ENCODE peak calls at places on chromosomes 13 and 19, in ten cellular contexts. P is cardiac muscle cell, Q is BE2C, L is stomach, Y is GM23248, H is IMR-90, Z is lung, K is tibial artery, F is neuronal stem cell, V is trophoblast cell. S is an unnamed sample. For H3K9me3, the result is how much of the 10 kb centered on the place peaks cover.

GRCh38 chr13:89932902-89933301 is 1414.6 kb upstream of the MIR17HG start:
- DNase-seq in P (no peak), Q (no peak), L (no peak), Y (no peak), H (no peak), Z (no peak), K (no peak), F (no peak), V (no peak), S (no peak)

GRCh38 chr13:26929971-26930730 is 169.6 kb upstream of the GPR12 start:
- DNase-seq in P (peak), Q (peak), L (peak), Y (peak), H (peak), Z (peak), K (peak), F (peak), V (peak), S (peak)

GRCh38 chr19:4971424-4971793 is 2.5 kb downstream of the KDM4B start:
- DNase-seq in P (no peak), Q (peak), L (peak), Y (peak), H (no peak), Z (no peak), K (peak), F (no peak), V (peak), S (no peak)

GRCh38 chr19:54319049-54319448 is 6.1 kb upstream of the LILRA5 start:
- DNase-seq in P (no peak), Q (no peak), L (no peak), Y (no peak), H (no peak), Z (no peak), K (no peak), F (no peak), V (no peak), S (no peak)

GRCh38 chr19:41960973-41961372 is 1.9 kb upstream of the RABAC1 start:
- DNase-seq in P (no peak), Q (no peak), L (no peak), Y (no peak), H (no peak), Z (no peak), K (no peak), F (no peak), V (no peak), S (no peak)

GRCh38 chr13:38462605-38463004 is 113.0 kb downstream of the UFM1 start:
- DNase-seq in P (no peak), Q (no peak), L (no peak), Y (no peak), H (no peak), Z (no peak), K (no peak), F (no peak), V (no peak), S (no peak)

GRCh38 chr13:89361909-89362308 is 1690.7 kb downstream of the SLITRK5 start:
- DNase-seq in P (no peak), Q (no peak), L (no peak), Y (peak), H (peak), Z (no peak), K (no peak), F (no peak), V (no peak), S (no peak)

GRCh38 chr13:101473458-101473857 is 21.0 kb downstream of the ITGBL1 start:
- DNase-seq in P (no peak), Q (no peak), L (no peak), Y (peak), H (peak), Z (no peak), K (peak), F (no peak), V (no peak), S (no peak)

GRCh38 chr19:48656840-48657474 is 11.0 kb upstream of the CA11 start:
- DNase-seq in P (no peak), Q (no peak), L (no peak), Y (peak), H (peak), Z (no peak), K (no peak), F (no peak), V (no peak), S (no peak)

GRCh38 chr13:26213345-26213744 is 8.8 kb downstream of the RNF6 start:
- DNase-seq in P (no peak), Q (no peak), L (no peak), Y (no peak), H (no peak), Z (no peak), K (no peak), F (no peak), V (no peak), S (no peak)

GRCh38 chr13:40087021-40088002 is 431.9 kb downstream of the COG6 start:
- DNase-seq in P (no peak), Q (no peak), L (no peak), Y (no peak), H (no peak), Z (no peak), K (no peak), F (peak), V (no peak), S (no peak)

GRCh38 chr13:75675421-75675820 is 39.3 kb downstream of the LMO7 start:
- DNase-seq in P (no peak), Q (no peak), L (no peak), Y (peak), H (peak), Z (no peak), K (no peak), F (no peak), V (no peak), S (no peak)

GRCh38 chr19:11019824-11020223 is 59.0 kb downstream of the SMARCA4 start:
- DNase-seq in P (no peak), Q (no peak), L (no peak), Y (peak), H (no peak), Z (no peak), K (peak), F (no peak), V (peak), S (no peak)

DNA sequence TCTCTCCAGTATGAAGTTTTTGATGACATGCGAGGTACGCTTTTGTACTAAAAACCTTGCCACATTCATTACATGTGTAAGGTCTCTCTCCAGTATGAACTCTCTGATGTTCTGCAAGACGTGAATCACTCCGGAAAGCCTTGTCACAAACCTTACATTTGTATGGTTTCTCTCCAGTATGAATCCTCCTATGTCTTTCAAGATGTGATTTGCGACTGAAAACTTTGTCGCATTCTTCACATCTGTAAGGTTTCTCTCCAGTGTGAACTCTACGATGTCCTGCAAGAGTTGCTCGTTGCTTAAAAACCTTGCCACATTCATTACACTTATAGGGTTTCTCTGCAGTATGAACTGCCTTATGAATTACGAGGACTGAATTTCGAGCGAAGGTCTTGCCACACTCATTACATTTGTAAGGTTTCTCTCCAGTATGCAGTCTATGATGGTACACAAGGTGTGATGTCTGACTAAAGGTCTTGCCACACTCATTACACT is 16.5 kb downstream of the ZNF320 start:
- DNase-seq in P (no peak), Q (no peak), L (no peak), Y (no peak), H (no peak), Z (no peak), K (no peak), F (no peak), V (no peak), S (no peak)
- H3K9me3 ChIP-seq in P (under half), Q (under half), L (half or more), Y (under half), H (half or more), Z (under half), K (under half), F (under half), V (under half), S (under half)

GRCh38 chr19:23345838-23346237 is 49.4 kb downstream of the ZNF91 start:
- DNase-seq in P (no peak), Q (no peak), L (no peak), Y (no peak), H (no peak), Z (no peak), K (no peak), F (no peak), V (no peak), S (no peak)
- H3K9me3 ChIP-seq in P (under half), Q (under half), L (half or more), Y (under half), H (half or more), Z (half or more), K (under half), F (under half), V (under half), S (under half)

GRCh38 chr19:6473652-6474051 is 7.9 kb downstream of the DENND1C start:
- DNase-seq in P (no peak), Q (no peak), L (peak), Y (no peak), H (no peak), Z (no peak), K (no peak), F (no peak), V (peak), S (no peak)
- H3K9me3 ChIP-seq in P (under half), Q (under half), L (under half), Y (under half), H (under half), Z (under half), K (under half), F (under half), V (under half), S (under half)

DNA sequence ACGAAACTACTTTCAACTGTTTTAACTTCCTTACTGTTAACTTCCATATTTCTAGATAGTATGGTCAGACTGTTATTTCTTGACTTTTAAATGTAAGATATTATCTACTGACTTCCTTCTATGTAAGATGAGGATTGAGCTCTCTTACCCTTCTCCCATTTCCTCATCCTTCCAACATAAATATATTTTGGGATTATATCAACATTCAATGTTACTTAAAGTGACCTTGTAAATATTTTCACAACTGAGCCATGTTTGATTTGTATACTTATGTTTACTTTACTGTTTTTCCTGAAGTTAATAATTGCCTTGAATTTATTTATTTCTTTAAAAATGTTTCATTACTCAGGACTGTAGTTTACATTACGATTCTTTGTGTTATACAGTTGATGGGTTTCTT is 148.7 kb downstream of the ZIC5 start:
- DNase-seq in P (no peak), Q (no peak), L (no peak), Y (no peak), H (no peak), Z (no peak), K (no peak), F (no peak), V (no peak), S (no peak)
- H3K9me3 ChIP-seq in P (under half), Q (under half), L (under half), Y (under half), H (under half), Z (under half), K (under half), F (under half), V (under half), S (under half)

GRCh38 chr19:30679789-30680188 is 307.6 kb downstream of the ZNF536 start:
- DNase-seq in P (no peak), Q (no peak), L (no peak), Y (no peak), H (no peak), Z (no peak), K (no peak), F (no peak), V (no peak), S (no peak)

GRCh38 chr19:30682576-30683536 is 310.7 kb downstream of the ZNF536 start:
- DNase-seq in P (peak), Q (peak), L (peak), Y (peak), H (peak), Z (peak), K (peak), F (peak), V (peak), S (no peak)

GRCh38 chr19:30678168-30678567 is 306.0 kb downstream of the ZNF536 start:
- DNase-seq in P (no peak), Q (no peak), L (no peak), Y (no peak), H (no peak), Z (no peak), K (no peak), F (no peak), V (no peak), S (no peak)

GRCh38 chr19:30679286-30679685 is 307.1 kb downstream of the ZNF536 start:
- DNase-seq in P (no peak), Q (no peak), L (no peak), Y (no peak), H (no peak), Z (no peak), K (no peak), F (no peak), V (no peak), S (no peak)

DNA sequence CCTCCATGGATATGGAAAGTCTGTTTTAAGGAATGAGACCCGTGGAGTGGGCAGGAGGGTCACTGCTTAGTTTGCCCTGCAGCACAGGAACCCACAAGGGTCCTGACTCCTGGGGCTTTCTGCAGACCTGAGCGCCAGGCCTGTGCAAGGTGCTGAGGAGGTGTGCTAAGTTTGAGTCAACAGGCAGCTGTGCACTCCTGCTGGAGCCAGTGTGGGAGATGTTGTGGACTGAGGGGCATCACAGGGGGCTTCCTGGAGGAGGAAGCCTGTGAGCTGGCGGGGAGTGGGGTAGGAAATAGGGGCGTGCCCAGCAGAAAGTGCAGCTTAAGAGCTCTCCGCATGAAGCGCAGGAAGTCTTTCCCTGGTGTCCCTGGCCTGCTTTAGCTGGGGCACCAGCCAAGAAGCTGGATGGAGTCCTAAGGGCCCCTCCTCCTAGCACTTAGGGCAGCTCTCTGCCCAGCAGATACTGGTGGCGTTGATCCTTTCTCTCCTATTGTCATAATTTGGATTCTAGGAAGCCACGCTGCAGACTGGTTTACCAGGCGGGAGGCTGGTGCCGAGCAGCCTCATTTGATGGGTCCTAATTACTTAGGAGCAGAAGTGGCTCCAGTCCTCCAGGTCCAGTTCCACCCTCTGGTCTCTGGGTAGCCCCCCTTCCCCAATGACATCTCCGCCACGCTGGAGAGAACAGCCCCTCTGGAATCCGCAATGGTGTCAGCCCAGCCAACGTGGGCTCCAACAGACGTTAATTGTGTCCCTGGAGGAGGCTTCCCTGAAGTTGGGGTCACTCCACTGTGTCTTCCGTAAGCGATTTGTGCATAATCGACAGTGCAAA is 309.2 kb downstream of the ZNF536 start:
- DNase-seq in P (no peak), Q (no peak), L (no peak), Y (no peak), H (no peak), Z (no peak), K (no peak), F (no peak), V (no peak), S (no peak)
- H3K9me3 ChIP-seq in P (under half), Q (under half), L (under half), Y (under half), H (under half), Z (under half), K (under half), F (under half), V (under half), S (under half)

GRCh38 chr13:113821847-113822246 is 42.0 kb downstream of the GAS6 start:
- DNase-seq in P (no peak), Q (no peak), L (no peak), Y (no peak), H (no peak), Z (no peak), K (no peak), F (no peak), V (no peak), S (no peak)

GRCh38 chr13:113822956-113823744 is 40.7 kb downstream of the GAS6 start:
- DNase-seq in P (no peak), Q (no peak), L (no peak), Y (no peak), H (no peak), Z (no peak), K (no peak), F (no peak), V (no peak), S (no peak)

GRCh38 chr13:113823771-113824170 is 40.1 kb downstream of the GAS6 start:
- DNase-seq in P (no peak), Q (no peak), L (no peak), Y (no peak), H (no peak), Z (no peak), K (no peak), F (no peak), V (no peak), S (no peak)

GRCh38 chr13:113820813-113821651 is 42.8 kb downstream of the GAS6 start:
- DNase-seq in P (no peak), Q (peak), L (no peak), Y (peak), H (peak), Z (peak), K (peak), F (no peak), V (peak), S (no peak)

GRCh38 chr13:113822266-113822665 is 41.6 kb downstream of the GAS6 start:
- DNase-seq in P (no peak), Q (no peak), L (no peak), Y (no peak), H (no peak), Z (no peak), K (no peak), F (no peak), V (no peak), S (no peak)
- H3K9me3 ChIP-seq in P (under half), Q (under half), L (under half), Y (under half), H (under half), Z (under half), K (under half), F (under half), V (under half), S (under half)

GRCh38 chr19:52094526-52094925 is 1.0 kb downstream of the ZNF841 start:
- DNase-seq in P (peak), Q (no peak), L (no peak), Y (peak), H (no peak), Z (no peak), K (no peak), F (no peak), V (no peak), S (no peak)

GRCh38 chr19:52095172-52096014 is at the start of gene ZNF841:
- DNase-seq in P (peak), Q (peak), L (peak), Y (peak), H (peak), Z (peak), K (peak), F (peak), V (peak), S (peak)

GRCh38 chr19:52102163-52102562 is 6.6 kb upstream of the ZNF841 start:
- DNase-seq in P (no peak), Q (no peak), L (no peak), Y (no peak), H (no peak), Z (no peak), K (no peak), F (no peak), V (no peak), S (no peak)

GRCh38 chr19:52102782-52103181 is 7.2 kb upstream of the ZNF841 start:
- DNase-seq in P (no peak), Q (no peak), L (no peak), Y (no peak), H (no peak), Z (no peak), K (no peak), F (no peak), V (no peak), S (no peak)

GRCh38 chr19:52099497-52100138 is 4.1 kb upstream of the ZNF841 start:
- DNase-seq in P (no peak), Q (no peak), L (no peak), Y (no peak), H (no peak), Z (no peak), K (no peak), F (no peak), V (no peak), S (no peak)
- H3K9me3 ChIP-seq in P (under half), Q (under half), L (half or more), Y (under half), H (under half), Z (under half), K (under half), F (under half), V (under half), S (under half)

S was measured in SK-N-MC.